ENCODE peak calls at places on chromosomes 5 and 9, in six cellular contexts. M, U, P, H, O and G are unnamed samples.

GRCh38 chr5:136048966-136049365 is 20.2 kb downstream of the TGFBI start:
- DNase-seq in M (no peak), U (no peak), P (no peak), H (no peak), O (no peak), G (no peak)

GRCh38 chr9:119289740-119290139 is 79.5 kb downstream of the BRINP1 start:
- DNase-seq in M (no peak), U (no peak), P (peak), H (no peak), O (no peak), G (no peak)

GRCh38 chr9:70081120-70081495 is 37.5 kb downstream of the MAMDC2 start:
- DNase-seq in M (no peak), U (no peak), P (peak), H (no peak), O (no peak), G (no peak)

GRCh38 chr5:112412370-112412769 is 6.7 kb downstream of the EPB41L4A start:
- DNase-seq in M (no peak), U (no peak), P (no peak), H (no peak), O (no peak), G (no peak)

GRCh38 chr9:88372103-88372694 is 16.0 kb upstream of the SPIN1 start:
- DNase-seq in M (no peak), U (no peak), P (no peak), H (no peak), O (no peak), G (no peak)

GRCh38 chr5:150000990-150001659 is 586 bp downstream of the HMGXB3 start:
- DNase-seq in M (peak), U (no peak), P (no peak), H (peak), O (peak), G (no peak)

GRCh38 chr5:150024241-150024984 is 23.9 kb downstream of the HMGXB3 start:
- DNase-seq in M (no peak), U (no peak), P (no peak), H (no peak), O (no peak), G (no peak)

GRCh38 chr5:83503662-83504061 is 32.1 kb downstream of the VCAN start:
- DNase-seq in M (no peak), U (no peak), P (no peak), H (no peak), O (no peak), G (no peak)

GRCh38 chr5:14293279-14293678 is 150.1 kb downstream of the TRIO start:
- DNase-seq in M (no peak), U (no peak), P (no peak), H (no peak), O (no peak), G (no peak)

GRCh38 chr9:14652729-14653377 is 40.4 kb downstream of the ZDHHC21 start:
- DNase-seq in M (no peak), U (no peak), P (no peak), H (no peak), O (no peak), G (no peak)

GRCh38 chr5:30040483-30041116 is 1152.9 kb upstream of the CDH6 start:
- DNase-seq in M (no peak), U (no peak), P (peak), H (no peak), O (no peak), G (peak)

GRCh38 chr9:114723926-114724325 is 41.9 kb upstream of the TEX48 start:
- DNase-seq in M (no peak), U (no peak), P (no peak), H (no peak), O (no peak), G (no peak)

GRCh38 chr5:143509758-143510221 is 106.3 kb upstream of the NR3C1 start:
- DNase-seq in M (no peak), U (no peak), P (no peak), H (no peak), O (no peak), G (no peak)

GRCh38 chr5:157670662-157671591 is at the start of gene C5orf52:
- DNase-seq in M (no peak), U (no peak), P (no peak), H (no peak), O (peak), G (no peak)

GRCh38 chr9:132977626-132978450 is 656 bp upstream of the GFI1B start:
- DNase-seq in M (peak), U (peak), P (no peak), H (peak), O (peak), G (no peak)

GRCh38 chr5:31854625-31855526 is 215.9 kb downstream of the PDZD2 start:
- DNase-seq in M (no peak), U (no peak), P (no peak), H (no peak), O (peak), G (no peak)

GRCh38 chr5:180072556-180072955 is 997 bp upstream of the RNF130 start:
- DNase-seq in M (no peak), U (no peak), P (no peak), H (no peak), O (no peak), G (no peak)

GRCh38 chr9:87792831-87793288 is 66.9 kb downstream of the CTSL start:
- DNase-seq in M (peak), U (no peak), P (no peak), H (peak), O (no peak), G (no peak)

GRCh38 chr5:151239237-151239861 is 13.6 kb upstream of the GM2A start:
- DNase-seq in M (no peak), U (peak), P (peak), H (peak), O (no peak), G (no peak)

GRCh38 chr9:93467462-93467861 is 14.1 kb upstream of the FAM120AOS start:
- DNase-seq in M (no peak), U (no peak), P (no peak), H (no peak), O (no peak), G (no peak)

GRCh38 chr5:98588225-98588624 is 185.2 kb upstream of the RGMB start:
- DNase-seq in M (no peak), U (no peak), P (no peak), H (no peak), O (no peak), G (no peak)

GRCh38 chr5:151214614-151215545 is 9.0 kb downstream of the CCDC69 start:
- DNase-seq in M (peak), U (no peak), P (no peak), H (no peak), O (no peak), G (no peak)

GRCh38 chr5:123605822-123606221 is 93.8 kb downstream of the CSNK1G3 start:
- DNase-seq in M (no peak), U (no peak), P (no peak), H (no peak), O (no peak), G (no peak)

GRCh38 chr5:59152701-59153245 is 569.9 kb downstream of the RAB3C start:
- DNase-seq in M (peak), U (no peak), P (no peak), H (no peak), O (no peak), G (no peak)